ENCODE peak calls at places on chromosomes 11 and 22, in seven cellular contexts. One of them, this sample, is unnamed.

GRCh38 chr11:95375881-95376280 is 144.9 kb upstream of the SESN3 start:
- DNase-seq in heart right ventricle: no peak
- DNase-seq in left ventricle myocardium inferior: no peak
- DNase-seq in RWPE1: no peak
- DNase-seq in mesothelial cell of epicardium: no peak
- DNase-seq in PC-9: no peak
- DNase-seq in cardiac fibroblast: peak; percentile 70
- DNase-seq in this sample: no peak

GRCh38 chr22:20957118-20957690 is 9.9 kb upstream of the AIFM3 start:
- DNase-seq in heart right ventricle: no peak
- DNase-seq in left ventricle myocardium inferior: no peak
- DNase-seq in RWPE1: no peak
- DNase-seq in mesothelial cell of epicardium: no peak
- DNase-seq in PC-9: no peak
- DNase-seq in cardiac fibroblast: no peak
- DNase-seq in this sample: no peak

GRCh38 chr22:44181033-44181911 is 547 bp downstream of the PARVG start:
- DNase-seq in heart right ventricle: no peak
- DNase-seq in left ventricle myocardium inferior: peak; percentile 47
- DNase-seq in RWPE1: no peak
- DNase-seq in mesothelial cell of epicardium: no peak
- DNase-seq in PC-9: no peak
- DNase-seq in cardiac fibroblast: no peak
- DNase-seq in this sample: no peak

GRCh38 chr11:125494987-125495725 is 909 bp downstream of the FEZ1 start:
- DNase-seq in heart right ventricle: peak; percentile 12
- DNase-seq in left ventricle myocardium inferior: peak; percentile 37
- DNase-seq in RWPE1: peak; percentile 74
- DNase-seq in mesothelial cell of epicardium: peak; percentile 55
- DNase-seq in PC-9: no peak
- DNase-seq in cardiac fibroblast: peak; percentile 49
- DNase-seq in this sample: no peak

GRCh38 chr11:123351375-123351774 is 78.7 kb upstream of the GRAMD1B start:
- DNase-seq in heart right ventricle: peak; percentile 44
- DNase-seq in left ventricle myocardium inferior: peak; percentile 48
- DNase-seq in RWPE1: no peak
- DNase-seq in mesothelial cell of epicardium: no peak
- DNase-seq in PC-9: no peak
- DNase-seq in cardiac fibroblast: peak; percentile 13
- DNase-seq in this sample: no peak

GRCh38 chr22:20155330-20156041 is 4.6 kb upstream of the CCDC188 start:
- DNase-seq in heart right ventricle: peak; percentile 64
- DNase-seq in left ventricle myocardium inferior: peak; percentile 58
- DNase-seq in RWPE1: no peak
- DNase-seq in mesothelial cell of epicardium: no peak
- DNase-seq in PC-9: no peak
- DNase-seq in cardiac fibroblast: peak; percentile 31
- DNase-seq in this sample: no peak

GRCh38 chr11:70705930-70706329 is 307.6 kb downstream of the CTTN start:
- DNase-seq in heart right ventricle: no peak
- DNase-seq in left ventricle myocardium inferior: no peak
- DNase-seq in RWPE1: no peak
- DNase-seq in mesothelial cell of epicardium: no peak
- DNase-seq in PC-9: no peak
- DNase-seq in cardiac fibroblast: no peak
- DNase-seq in this sample: no peak

GRCh38 chr11:31813242-31813960 is 2.3 kb upstream of the PAX6 start:
- DNase-seq in heart right ventricle: no peak
- DNase-seq in left ventricle myocardium inferior: no peak
- DNase-seq in RWPE1: no peak
- DNase-seq in mesothelial cell of epicardium: no peak
- DNase-seq in PC-9: no peak
- DNase-seq in cardiac fibroblast: no peak
- DNase-seq in this sample: no peak

GRCh38 chr11:23359297-23359696 is 499.0 kb upstream of the CCDC179 start:
- DNase-seq in heart right ventricle: no peak
- DNase-seq in left ventricle myocardium inferior: no peak
- DNase-seq in RWPE1: peak; percentile 51
- DNase-seq in mesothelial cell of epicardium: no peak
- DNase-seq in PC-9: no peak
- DNase-seq in cardiac fibroblast: peak; percentile 61
- DNase-seq in this sample: peak; percentile 66

GRCh38 chr11:72004515-72005346 is 6.0 kb downstream of the IL18BP start:
- DNase-seq in heart right ventricle: no peak
- DNase-seq in left ventricle myocardium inferior: no peak
- DNase-seq in RWPE1: no peak
- DNase-seq in mesothelial cell of epicardium: no peak
- DNase-seq in PC-9: no peak
- DNase-seq in cardiac fibroblast: no peak
- DNase-seq in this sample: no peak

GRCh38 chr11:64677441-64678023 is 45.5 kb downstream of the NRXN2 start:
- DNase-seq in heart right ventricle: no peak
- DNase-seq in left ventricle myocardium inferior: no peak
- DNase-seq in RWPE1: no peak
- DNase-seq in mesothelial cell of epicardium: no peak
- DNase-seq in PC-9: no peak
- DNase-seq in cardiac fibroblast: no peak
- DNase-seq in this sample: no peak

GRCh38 chr22:30969532-30970355 is 679 bp downstream of the TUG1 start:
- DNase-seq in heart right ventricle: peak; percentile 29
- DNase-seq in left ventricle myocardium inferior: peak; percentile 38
- DNase-seq in RWPE1: peak; percentile 16
- DNase-seq in mesothelial cell of epicardium: no peak
- DNase-seq in PC-9: no peak
- DNase-seq in cardiac fibroblast: peak; percentile 63
- DNase-seq in this sample: peak; percentile 1

GRCh38 chr11:13260196-13260962 is 17.2 kb upstream of the BMAL1 start:
- DNase-seq in heart right ventricle: no peak
- DNase-seq in left ventricle myocardium inferior: no peak
- DNase-seq in RWPE1: peak; percentile 85
- DNase-seq in mesothelial cell of epicardium: no peak
- DNase-seq in PC-9: no peak
- DNase-seq in cardiac fibroblast: no peak
- DNase-seq in this sample: no peak

GRCh38 chr11:114625294-114625693 is 29.7 kb upstream of the NXPE4 start:
- DNase-seq in heart right ventricle: no peak
- DNase-seq in left ventricle myocardium inferior: no peak
- DNase-seq in RWPE1: no peak
- DNase-seq in mesothelial cell of epicardium: no peak
- DNase-seq in PC-9: no peak
- DNase-seq in cardiac fibroblast: no peak
- DNase-seq in this sample: no peak

GRCh38 chr11:82732734-82733443 is 775 bp downstream of the FAM181B start:
- DNase-seq in heart right ventricle: no peak
- DNase-seq in left ventricle myocardium inferior: no peak
- DNase-seq in RWPE1: peak; percentile 25
- DNase-seq in mesothelial cell of epicardium: peak; percentile 48
- DNase-seq in PC-9: no peak
- DNase-seq in cardiac fibroblast: no peak
- DNase-seq in this sample: no peak

GRCh38 chr11:119759324-119759723 is 30.3 kb upstream of the NECTIN1 start:
- DNase-seq in heart right ventricle: no peak
- DNase-seq in left ventricle myocardium inferior: no peak
- DNase-seq in RWPE1: peak; percentile 81
- DNase-seq in mesothelial cell of epicardium: no peak
- DNase-seq in PC-9: peak; percentile 60
- DNase-seq in cardiac fibroblast: peak; percentile 21
- DNase-seq in this sample: peak; percentile 40

GRCh38 chr11:76626921-76627391 is 43.6 kb downstream of the LRRC32 start:
- DNase-seq in heart right ventricle: no peak
- DNase-seq in left ventricle myocardium inferior: no peak
- DNase-seq in RWPE1: no peak
- DNase-seq in mesothelial cell of epicardium: no peak
- DNase-seq in PC-9: no peak
- DNase-seq in cardiac fibroblast: peak; percentile 46
- DNase-seq in this sample: peak; percentile 25

GRCh38 chr22:39144101-39144815 is 8.2 kb downstream of the CBX7 start:
- DNase-seq in heart right ventricle: peak; percentile 39
- DNase-seq in left ventricle myocardium inferior: no peak
- DNase-seq in RWPE1: no peak
- DNase-seq in mesothelial cell of epicardium: no peak
- DNase-seq in PC-9: no peak
- DNase-seq in cardiac fibroblast: peak; percentile 49
- DNase-seq in this sample: peak; percentile 10
- TF ChIP-seq CTCF in heart right ventricle: no peak
- TF ChIP-seq CTCF in left ventricle myocardium inferior: no peak
- TF ChIP-seq CTCF in RWPE1: no peak
- TF ChIP-seq CTCF in mesothelial cell of epicardium: no peak
- TF ChIP-seq CTCF in PC-9: no peak
- TF ChIP-seq CTCF in cardiac fibroblast: no peak
- TF ChIP-seq CTCF in this sample: no peak

GRCh38 chr11:40149721-40150120 is 1309.7 kb downstream of the LRRC4C start:
- DNase-seq in heart right ventricle: no peak
- DNase-seq in left ventricle myocardium inferior: no peak
- DNase-seq in RWPE1: no peak
- DNase-seq in mesothelial cell of epicardium: no peak
- DNase-seq in PC-9: no peak
- DNase-seq in cardiac fibroblast: peak; percentile 3
- DNase-seq in this sample: no peak
- TF ChIP-seq CTCF in heart right ventricle: no peak
- TF ChIP-seq CTCF in left ventricle myocardium inferior: no peak
- TF ChIP-seq CTCF in RWPE1: no peak
- TF ChIP-seq CTCF in mesothelial cell of epicardium: no peak
- TF ChIP-seq CTCF in PC-9: no peak
- TF ChIP-seq CTCF in cardiac fibroblast: no peak
- TF ChIP-seq CTCF in this sample: no peak

DNA sequence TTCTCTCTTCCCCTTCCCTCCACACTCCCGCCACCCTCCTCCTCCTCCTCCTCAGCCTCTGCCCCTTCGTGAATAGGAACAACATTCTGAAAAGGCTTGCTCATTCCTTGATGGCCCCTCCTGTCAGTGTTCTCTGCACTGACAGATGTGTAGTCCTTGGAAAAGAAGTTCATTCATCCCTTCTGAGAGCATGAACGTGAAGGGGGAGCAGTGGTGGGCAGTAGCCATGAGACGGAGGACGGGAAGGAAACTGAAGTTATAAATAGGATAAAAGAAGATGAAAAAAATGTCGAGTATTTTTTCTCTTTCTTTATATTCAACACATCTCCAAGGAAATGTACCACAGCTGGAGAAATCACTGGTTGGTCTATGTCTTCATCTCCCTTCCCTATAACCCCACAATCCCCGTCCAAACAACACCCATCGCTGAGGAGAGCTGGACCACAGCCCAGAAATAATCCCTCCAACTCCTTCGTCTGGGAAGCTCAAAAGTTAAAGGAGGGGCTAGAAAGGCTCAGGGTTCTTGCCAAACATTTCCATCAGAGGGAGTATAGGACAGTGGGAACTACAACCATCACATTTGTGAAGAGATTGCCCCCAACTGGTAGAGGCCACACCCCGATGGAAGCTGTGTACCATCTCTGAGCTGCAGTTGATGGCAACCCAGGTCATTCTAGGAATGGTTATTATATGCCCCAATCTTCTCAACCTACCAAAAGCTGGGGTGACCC is 33.5 kb downstream of the ETS1 start:
- DNase-seq in heart right ventricle: peak; percentile 67
- DNase-seq in left ventricle myocardium inferior: no peak
- DNase-seq in RWPE1: no peak
- DNase-seq in mesothelial cell of epicardium: no peak
- DNase-seq in PC-9: no peak
- DNase-seq in cardiac fibroblast: peak; percentile 88
- DNase-seq in this sample: peak; percentile 20
- TF ChIP-seq CTCF in heart right ventricle: no peak
- TF ChIP-seq CTCF in left ventricle myocardium inferior: peak; percentile 55
- TF ChIP-seq CTCF in RWPE1: no peak
- TF ChIP-seq CTCF in mesothelial cell of epicardium: no peak
- TF ChIP-seq CTCF in PC-9: no peak
- TF ChIP-seq CTCF in cardiac fibroblast: peak; percentile 18
- TF ChIP-seq CTCF in this sample: peak; percentile 61

GRCh38 chr11:20132667-20133039 is 27.6 kb downstream of the DBX1 start:
- DNase-seq in heart right ventricle: no peak
- DNase-seq in left ventricle myocardium inferior: no peak
- DNase-seq in RWPE1: no peak
- DNase-seq in mesothelial cell of epicardium: no peak
- DNase-seq in PC-9: no peak
- DNase-seq in cardiac fibroblast: no peak
- DNase-seq in this sample: no peak
- TF ChIP-seq CTCF in heart right ventricle: no peak
- TF ChIP-seq CTCF in left ventricle myocardium inferior: peak; percentile 17
- TF ChIP-seq CTCF in RWPE1: peak; percentile 64
- TF ChIP-seq CTCF in mesothelial cell of epicardium: no peak
- TF ChIP-seq CTCF in PC-9: peak; percentile 18
- TF ChIP-seq CTCF in cardiac fibroblast: no peak
- TF ChIP-seq CTCF in this sample: peak; percentile 62

DNA sequence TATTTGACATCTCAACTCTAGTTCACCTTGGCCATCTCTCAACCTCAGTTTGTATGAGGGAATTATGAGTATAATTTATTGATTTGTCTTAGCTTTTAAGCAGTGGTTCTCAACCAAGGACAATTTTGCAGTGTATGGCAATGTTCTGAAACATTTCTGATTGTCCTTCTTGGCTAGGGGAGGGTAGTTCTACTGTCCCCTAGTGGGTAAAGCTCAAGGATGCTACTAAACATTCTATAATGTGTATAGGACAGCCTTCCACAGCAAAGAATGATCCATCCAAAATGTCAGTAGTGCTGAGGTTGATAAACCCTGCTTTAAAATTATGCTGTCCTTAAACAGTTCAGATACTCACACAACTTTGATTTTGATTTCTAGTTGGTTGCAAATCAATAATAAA is 78.1 kb upstream of the ALKBH3 start:
- DNase-seq in heart right ventricle: no peak
- DNase-seq in left ventricle myocardium inferior: no peak
- DNase-seq in RWPE1: no peak
- DNase-seq in mesothelial cell of epicardium: no peak
- DNase-seq in PC-9: no peak
- DNase-seq in cardiac fibroblast: peak; percentile 16
- DNase-seq in this sample: no peak
- TF ChIP-seq CTCF in heart right ventricle: no peak
- TF ChIP-seq CTCF in left ventricle myocardium inferior: peak; percentile 30
- TF ChIP-seq CTCF in RWPE1: no peak
- TF ChIP-seq CTCF in mesothelial cell of epicardium: no peak
- TF ChIP-seq CTCF in PC-9: peak; percentile 50
- TF ChIP-seq CTCF in cardiac fibroblast: peak; percentile 45
- TF ChIP-seq CTCF in this sample: peak; percentile 68

GRCh38 chr11:65859134-65859811 is 960 bp upstream of the MUS81 start:
- DNase-seq in heart right ventricle: peak; percentile 99
- DNase-seq in left ventricle myocardium inferior: peak; percentile 100
- DNase-seq in RWPE1: peak; percentile 93
- DNase-seq in mesothelial cell of epicardium: peak; percentile 98
- DNase-seq in PC-9: peak; percentile 96
- DNase-seq in cardiac fibroblast: peak; percentile 99
- DNase-seq in this sample: peak; percentile 93
- TF ChIP-seq CTCF in heart right ventricle: no peak
- TF ChIP-seq CTCF in left ventricle myocardium inferior: peak; percentile 27
- TF ChIP-seq CTCF in RWPE1: no peak
- TF ChIP-seq CTCF in mesothelial cell of epicardium: no peak
- TF ChIP-seq CTCF in PC-9: peak; percentile 38
- TF ChIP-seq CTCF in cardiac fibroblast: peak; percentile 13
- TF ChIP-seq CTCF in this sample: peak; percentile 62

This sample was measured in HFFc6.